ENCODE peak calls at places on chromosomes 6 and 20, in four cellular contexts. A, T, E and Y are unnamed samples.

GRCh38 chr6:47787620-47788497 is 6.0 kb downstream of the OPN5 start:
- DNase-seq in A (peak), T (peak), E (peak), Y (peak)

GRCh38 chr6:157952751-157953479 is 28.7 kb upstream of the SYNJ2 start:
- DNase-seq in A (no peak), T (no peak), E (no peak), Y (no peak)

GRCh38 chr6:138654715-138655634 is 118.6 kb upstream of the CCDC28A start:
- DNase-seq in A (no peak), T (no peak), E (no peak), Y (no peak)

GRCh38 chr6:79813854-79814477 is 133.4 kb downstream of the ELOVL4 start:
- DNase-seq in A (peak), T (peak), E (peak), Y (peak)

GRCh38 chr6:150587637-150588036 is 12.0 kb upstream of the PLEKHG1 start:
- DNase-seq in A (no peak), T (no peak), E (no peak), Y (no peak)

GRCh38 chr6:139364302-139364981 is 10.0 kb downstream of the CITED2 start:
- DNase-seq in A (no peak), T (no peak), E (no peak), Y (peak)

GRCh38 chr20:44079291-44079690 is 107.7 kb downstream of the JPH2 start:
- DNase-seq in A (no peak), T (no peak), E (no peak), Y (no peak)

GRCh38 chr6:98467091-98467490 is 367.3 kb upstream of the POU3F2 start:
- DNase-seq in A (no peak), T (no peak), E (no peak), Y (no peak)

GRCh38 chr6:26484161-26484560 is 15.9 kb upstream of the BTN1A1 start:
- DNase-seq in A (no peak), T (no peak), E (no peak), Y (no peak)

GRCh38 chr20:24102290-24102689 is 113.7 kb upstream of the GGTLC1 start:
- DNase-seq in A (no peak), T (no peak), E (no peak), Y (no peak)

GRCh38 chr6:111477481-111477938 is 5.5 kb downstream of the REV3L start:
- DNase-seq in A (no peak), T (no peak), E (no peak), Y (no peak)

GRCh38 chr6:71394001-71394432 is 105.4 kb downstream of the OGFRL1 start:
- DNase-seq in A (no peak), T (no peak), E (no peak), Y (no peak)

GRCh38 chr20:37901280-37901666 is 1.7 kb upstream of the VSTM2L start:
- DNase-seq in A (no peak), T (no peak), E (no peak), Y (no peak)

GRCh38 chr6:97653076-97653475 is 370.1 kb upstream of the MMS22L start:
- DNase-seq in A (no peak), T (no peak), E (no peak), Y (no peak)

GRCh38 chr6:12537389-12537788 is 179.2 kb upstream of the PHACTR1 start:
- DNase-seq in A (no peak), T (no peak), E (no peak), Y (no peak)

GRCh38 chr6:25360611-25361010 is 81.4 kb downstream of the CARMIL1 start:
- DNase-seq in A (no peak), T (no peak), E (no peak), Y (no peak)

GRCh38 chr6:143596857-143597256 is 80.9 kb upstream of the PHACTR2 start:
- DNase-seq in A (peak), T (no peak), E (peak), Y (no peak)

GRCh38 chr20:21557246-21557982 is 43.5 kb upstream of the NKX2-2 start:
- DNase-seq in A (no peak), T (no peak), E (no peak), Y (no peak)

GRCh38 chr20:24547967-24548366 is 78.5 kb downstream of the SYNDIG1 start:
- DNase-seq in A (no peak), T (no peak), E (no peak), Y (no peak)

GRCh38 chr20:42401598-42401997 is 783.4 kb upstream of the CHD6 start:
- DNase-seq in A (no peak), T (no peak), E (no peak), Y (no peak)

GRCh38 chr6:132589454-132589853 is at the start of gene TAAR5:
- DNase-seq in A (no peak), T (no peak), E (no peak), Y (no peak)

GRCh38 chr6:46040288-46040687 is 24.6 kb upstream of the CLIC5 start:
- DNase-seq in A (no peak), T (no peak), E (no peak), Y (no peak)

GRCh38 chr20:64109390-64109747 is 2.0 kb upstream of the NPBWR2 start:
- DNase-seq in A (no peak), T (no peak), E (no peak), Y (no peak)

GRCh38 chr6:34657307-34657978 is 39.1 kb downstream of the ILRUN start:
- DNase-seq in A (peak), T (peak), E (peak), Y (no peak)

GRCh38 chr6:29426654-29427053 is 11.9 kb downstream of the OR12D1 start:
- DNase-seq in A (no peak), T (no peak), E (no peak), Y (no peak)

GRCh38 chr6:89597988-89598387 is 40.6 kb downstream of the LYRM2 start:
- DNase-seq in A (no peak), T (peak), E (no peak), Y (no peak)

GRCh38 chr6:90421656-90422055 is 125.0 kb upstream of the BACH2 start:
- DNase-seq in A (no peak), T (no peak), E (no peak), Y (no peak)

GRCh38 chr6:40192516-40192915 is 258.3 kb upstream of the MOCS1 start:
- DNase-seq in A (no peak), T (no peak), E (no peak), Y (no peak)

GRCh38 chr6:150631283-150631981 is 31.7 kb downstream of the PLEKHG1 start:
- DNase-seq in A (no peak), T (no peak), E (no peak), Y (peak)

GRCh38 chr6:138272543-138273305 is 54.4 kb upstream of the PBOV1 start:
- DNase-seq in A (no peak), T (no peak), E (no peak), Y (no peak)

GRCh38 chr6:116779569-116780164 is 14.1 kb upstream of the FAM162B start:
- DNase-seq in A (no peak), T (no peak), E (no peak), Y (no peak)

GRCh38 chr20:40848530-40848929 is 159.5 kb upstream of the MAFB start:
- DNase-seq in A (no peak), T (no peak), E (no peak), Y (no peak)

GRCh38 chr20:6533828-6534388 is 233.6 kb upstream of the BMP2 start:
- DNase-seq in A (no peak), T (no peak), E (no peak), Y (no peak)

GRCh38 chr6:8736046-8736877 is 300.9 kb upstream of the SLC35B3 start:
- DNase-seq in A (no peak), T (no peak), E (no peak), Y (no peak)

GRCh38 chr20:37239026-37239451 is 22.6 kb downstream of the GHRH start:
- DNase-seq in A (no peak), T (no peak), E (no peak), Y (no peak)

GRCh38 chr6:152091851-152092341 is 284.4 kb downstream of the ESR1 start:
- DNase-seq in A (no peak), T (no peak), E (no peak), Y (no peak)

GRCh38 chr20:31908016-31908415 is 37.6 kb downstream of the TTLL9 start:
- DNase-seq in A (no peak), T (no peak), E (no peak), Y (no peak)

GRCh38 chr20:32479697-32480140 is 105.4 kb downstream of the NOL4L start:
- DNase-seq in A (peak), T (no peak), E (no peak), Y (no peak)

GRCh38 chr20:62063601-62063980 is 2.1 kb downstream of the TAF4 start:
- DNase-seq in A (no peak), T (no peak), E (no peak), Y (no peak)